ENCODE peak calls at places on chromosomes 13 and 19, in four cellular contexts. V, D, I and A are unnamed samples.

GRCh38 chr13:30696278-30697176 is 38.8 kb upstream of the ALOX5AP start:
- DNase-seq in V (peak), I (peak), D (peak), A (no peak)

GRCh38 chr13:77437267-77437666 is 98.2 kb upstream of the SCEL start:
- DNase-seq in D (no peak), I (no peak), V (no peak), A (no peak)

GRCh38 chr19:4913996-4914735 is 4.9 kb downstream of the UHRF1 start:
- DNase-seq in V (no peak), I (no peak), D (no peak), A (no peak)

GRCh38 chr13:89294115-89294867 is 1623.1 kb downstream of the SLITRK5 start:
- DNase-seq in I (no peak), D (no peak), V (no peak), A (no peak)

GRCh38 chr13:108700421-108701170 is 71.2 kb downstream of the MYO16 start:
- DNase-seq in D (no peak), I (peak), V (no peak), A (no peak)

GRCh38 chr19:33245948-33246728 is 20.5 kb upstream of the SLC7A10 start:
- DNase-seq in V (no peak), I (no peak), D (no peak), A (no peak)

GRCh38 chr13:106480511-106480910 is 55.0 kb downstream of the EFNB2 start:
- DNase-seq in V (no peak), I (no peak), D (no peak), A (no peak)

GRCh38 chr13:40433577-40433976 is 232.9 kb downstream of the FOXO1 start:
- DNase-seq in D (no peak), I (no peak), V (no peak), A (no peak)

GRCh38 chr13:99916366-99917103 is 55.0 kb downstream of the ZIC5 start:
- DNase-seq in I (peak), D (no peak), V (peak), A (peak)

GRCh38 chr19:19900124-19900523 is 622 bp upstream of the ZNF93 start:
- DNase-seq in D (no peak), I (peak), V (no peak), A (no peak)

GRCh38 chr13:31090921-31091624 is 70.6 kb downstream of the HSPH1 start:
- DNase-seq in D (no peak), V (peak), I (peak), A (no peak)

GRCh38 chr19:43727593-43727853 is 11.6 kb downstream of the IRGC start:
- DNase-seq in D (no peak), V (no peak), I (no peak), A (no peak)

DNA sequence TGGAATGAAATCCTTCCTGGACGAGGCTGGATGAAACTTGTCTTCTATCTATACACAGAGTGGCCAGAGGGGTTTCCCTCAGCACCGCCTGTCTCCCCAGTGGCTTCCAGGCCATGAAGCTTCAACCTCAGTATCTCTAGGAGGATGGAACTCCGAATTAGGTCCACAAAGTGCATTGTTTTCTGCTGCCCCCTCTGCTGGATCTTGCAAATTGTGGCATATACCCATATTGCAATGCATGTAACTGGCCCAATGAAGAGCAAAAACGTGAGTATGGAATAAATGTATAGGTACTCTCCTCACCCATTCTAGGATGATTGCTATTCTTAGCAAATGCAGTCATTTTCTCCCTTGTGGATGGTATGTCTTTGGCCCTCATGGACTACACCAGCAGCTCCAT is 14.7 kb upstream of the LILRB4 start:
- DNase-seq in I (no peak), V (no peak), D (no peak), A (no peak)
- TF ChIP-seq CTCF in I (no peak), V (no peak), D (no peak), A (no peak)

GRCh38 chr19:35031072-35031881 is 1.0 kb downstream of the SCN1B start:
- DNase-seq in I (peak), V (no peak), D (no peak), A (no peak)
- H3K4me3 ChIP-seq in I (peak), V (no peak), D (peak), A (no peak)

DNA sequence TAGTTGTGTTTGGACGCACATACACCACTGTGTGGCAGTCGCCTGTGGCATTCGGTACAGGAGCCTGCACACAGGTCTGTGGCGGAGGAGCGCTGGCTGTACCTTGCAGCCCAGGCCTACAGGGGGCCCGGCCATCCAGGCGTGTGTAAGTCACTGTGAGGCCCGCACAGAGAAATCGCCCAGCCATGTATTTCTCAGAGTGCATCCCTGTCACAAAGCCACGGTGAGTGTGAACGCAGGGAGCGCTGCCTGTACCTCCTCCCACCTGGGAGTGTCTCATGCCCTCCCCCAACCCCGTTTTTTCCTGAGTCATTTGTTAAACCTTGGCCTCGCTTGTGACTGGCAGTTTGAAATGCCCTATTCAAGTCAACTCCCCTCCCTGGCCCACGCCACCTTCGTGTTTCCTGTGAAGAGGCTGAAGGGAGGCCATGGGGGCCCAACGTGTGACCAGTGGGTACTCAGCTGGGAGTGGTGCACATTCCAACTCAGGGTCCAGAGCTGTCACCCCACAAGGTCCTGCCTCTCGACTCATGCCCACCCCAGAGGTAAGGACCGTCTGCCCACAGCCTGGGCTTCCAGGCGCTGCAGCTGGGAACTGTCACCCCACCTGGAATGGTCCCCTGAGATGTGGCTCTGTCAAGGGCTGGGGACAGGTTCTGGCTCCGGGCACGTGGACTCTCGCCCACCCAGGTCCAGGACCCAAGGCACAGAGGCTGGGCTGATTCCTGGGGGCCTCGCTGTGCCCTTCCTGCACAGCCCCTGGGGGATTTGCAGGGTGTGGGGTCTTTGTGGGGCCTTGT is 11.6 kb upstream of the RASA3 start:
- DNase-seq in I (no peak), D (peak), V (peak), A (no peak)
- TF ChIP-seq CTCF in I (peak), D (no peak), V (peak), A (no peak)

GRCh38 chr19:47729799-47730520 is 15.4 kb upstream of the NOP53 start:
- DNase-seq in V (peak), D (peak), I (no peak), A (no peak)
- H3K4me3 ChIP-seq in V (no peak), D (peak), I (peak), A (no peak)